ENCODE peak calls at places on chromosomes 13 and 19, in nine cellular contexts. One of them, this sample, is unnamed.

GRCh38 chr19:17309962-17310461 is 649 bp downstream of the DDA1 start:
- DNase-seq in nephron progenitor cell: no peak
- DNase-seq in glutamatergic neuron: no peak
- DNase-seq in Ammon's horn: no peak
- DNase-seq in H9: no peak
- DNase-seq in tibial nerve: no peak
- DNase-seq in M059J: no peak
- DNase-seq in fibroblast of lung: no peak
- DNase-seq in NCI-H345: no peak
- DNase-seq in this sample: no peak

GRCh38 chr13:114339779-114340534 is 25.7 kb downstream of the CHAMP1 start:
- DNase-seq in nephron progenitor cell: no peak
- DNase-seq in glutamatergic neuron: no peak
- DNase-seq in Ammon's horn: peak
- DNase-seq in H9: no peak
- DNase-seq in tibial nerve: no peak
- DNase-seq in M059J: peak
- DNase-seq in fibroblast of lung: peak
- DNase-seq in NCI-H345: peak
- DNase-seq in this sample: no peak

GRCh38 chr13:101149735-101150380 is 266.4 kb downstream of the NALCN start:
- DNase-seq in nephron progenitor cell: peak
- DNase-seq in glutamatergic neuron: peak
- DNase-seq in Ammon's horn: no peak
- DNase-seq in H9: peak
- DNase-seq in tibial nerve: no peak
- DNase-seq in M059J: peak
- DNase-seq in fibroblast of lung: peak
- DNase-seq in NCI-H345: peak
- DNase-seq in this sample: no peak

GRCh38 chr13:111903143-111903542 is 163.8 kb upstream of the SOX1 start:
- DNase-seq in nephron progenitor cell: no peak
- DNase-seq in glutamatergic neuron: no peak
- DNase-seq in Ammon's horn: no peak
- DNase-seq in H9: peak
- DNase-seq in tibial nerve: no peak
- DNase-seq in M059J: peak
- DNase-seq in fibroblast of lung: no peak
- DNase-seq in NCI-H345: no peak
- DNase-seq in this sample: no peak

GRCh38 chr19:14835011-14835410 is at the start of the genes OR7A5 and OR7C1:
- DNase-seq in nephron progenitor cell: no peak
- DNase-seq in glutamatergic neuron: no peak
- DNase-seq in Ammon's horn: peak
- DNase-seq in H9: no peak
- DNase-seq in tibial nerve: no peak
- DNase-seq in M059J: no peak
- DNase-seq in fibroblast of lung: no peak
- DNase-seq in NCI-H345: no peak
- DNase-seq in this sample: peak

GRCh38 chr19:6610934-6611370 is 20.0 kb upstream of the CD70 start:
- DNase-seq in nephron progenitor cell: no peak
- DNase-seq in glutamatergic neuron: no peak
- DNase-seq in Ammon's horn: no peak
- DNase-seq in H9: no peak
- DNase-seq in tibial nerve: no peak
- DNase-seq in M059J: peak
- DNase-seq in fibroblast of lung: peak
- DNase-seq in NCI-H345: no peak
- DNase-seq in this sample: no peak

GRCh38 chr13:24557121-24557520 is 44.5 kb upstream of the PARP4 start:
- DNase-seq in nephron progenitor cell: no peak
- DNase-seq in glutamatergic neuron: no peak
- DNase-seq in Ammon's horn: no peak
- DNase-seq in H9: no peak
- DNase-seq in tibial nerve: no peak
- DNase-seq in M059J: no peak
- DNase-seq in fibroblast of lung: no peak
- DNase-seq in NCI-H345: no peak
- DNase-seq in this sample: no peak

GRCh38 chr13:38879278-38879677 is 111.4 kb downstream of the STOML3 start:
- DNase-seq in nephron progenitor cell: no peak
- DNase-seq in glutamatergic neuron: no peak
- DNase-seq in Ammon's horn: no peak
- DNase-seq in H9: no peak
- DNase-seq in tibial nerve: no peak
- DNase-seq in M059J: no peak
- DNase-seq in fibroblast of lung: peak
- DNase-seq in NCI-H345: no peak
- DNase-seq in this sample: no peak

GRCh38 chr19:16930753-16931152 is 42.0 kb downstream of the F2RL3 start:
- DNase-seq in nephron progenitor cell: no peak
- DNase-seq in glutamatergic neuron: no peak
- DNase-seq in Ammon's horn: no peak
- DNase-seq in H9: no peak
- DNase-seq in tibial nerve: no peak
- DNase-seq in M059J: no peak
- DNase-seq in fibroblast of lung: no peak
- DNase-seq in NCI-H345: no peak
- DNase-seq in this sample: no peak

GRCh38 chr19:30085394-30085793 is 143.4 kb downstream of the URI1 start:
- DNase-seq in nephron progenitor cell: no peak
- DNase-seq in glutamatergic neuron: no peak
- DNase-seq in Ammon's horn: no peak
- DNase-seq in H9: peak
- DNase-seq in tibial nerve: no peak
- DNase-seq in M059J: peak
- DNase-seq in fibroblast of lung: peak
- DNase-seq in NCI-H345: no peak
- DNase-seq in this sample: no peak

GRCh38 chr13:50365683-50366391 is 350.6 kb downstream of the KCNRG start:
- DNase-seq in nephron progenitor cell: no peak
- DNase-seq in glutamatergic neuron: no peak
- DNase-seq in Ammon's horn: no peak
- DNase-seq in H9: no peak
- DNase-seq in tibial nerve: no peak
- DNase-seq in M059J: peak
- DNase-seq in fibroblast of lung: peak
- DNase-seq in NCI-H345: peak
- DNase-seq in this sample: no peak

GRCh38 chr13:94028234-94029145 is 451.0 kb downstream of the DCT start:
- DNase-seq in nephron progenitor cell: no peak
- DNase-seq in glutamatergic neuron: peak
- DNase-seq in Ammon's horn: peak
- DNase-seq in H9: no peak
- DNase-seq in tibial nerve: no peak
- DNase-seq in M059J: no peak
- DNase-seq in fibroblast of lung: no peak
- DNase-seq in NCI-H345: no peak
- DNase-seq in this sample: no peak

GRCh38 chr13:102591988-102592781 is 4.6 kb upstream of the TPP2 start:
- DNase-seq in nephron progenitor cell: peak
- DNase-seq in glutamatergic neuron: peak
- DNase-seq in Ammon's horn: peak
- DNase-seq in H9: peak
- DNase-seq in tibial nerve: peak
- DNase-seq in M059J: peak
- DNase-seq in fibroblast of lung: peak
- DNase-seq in NCI-H345: peak
- DNase-seq in this sample: peak

GRCh38 chr13:21901772-21902708 is 231.2 kb downstream of the FGF9 start:
- DNase-seq in nephron progenitor cell: no peak
- DNase-seq in glutamatergic neuron: no peak
- DNase-seq in Ammon's horn: no peak
- DNase-seq in H9: peak
- DNase-seq in tibial nerve: no peak
- DNase-seq in M059J: no peak
- DNase-seq in fibroblast of lung: no peak
- DNase-seq in NCI-H345: no peak
- DNase-seq in this sample: no peak

GRCh38 chr19:12779162-12779993 is 4.0 kb upstream of the HOOK2 start:
- DNase-seq in nephron progenitor cell: no peak
- DNase-seq in glutamatergic neuron: peak
- DNase-seq in Ammon's horn: no peak
- DNase-seq in H9: no peak
- DNase-seq in tibial nerve: no peak
- DNase-seq in M059J: peak
- DNase-seq in fibroblast of lung: peak
- DNase-seq in NCI-H345: no peak
- DNase-seq in this sample: no peak

GRCh38 chr13:111122056-111122455 is 6.9 kb downstream of the ARHGEF7 start:
- DNase-seq in nephron progenitor cell: peak
- DNase-seq in glutamatergic neuron: peak
- DNase-seq in Ammon's horn: no peak
- DNase-seq in H9: no peak
- DNase-seq in tibial nerve: no peak
- DNase-seq in M059J: peak
- DNase-seq in fibroblast of lung: no peak
- DNase-seq in NCI-H345: no peak
- DNase-seq in this sample: no peak

GRCh38 chr19:58182577-58182988 is 278 bp upstream of the ZNF274 start:
- DNase-seq in nephron progenitor cell: no peak
- DNase-seq in glutamatergic neuron: no peak
- DNase-seq in Ammon's horn: no peak
- DNase-seq in H9: no peak
- DNase-seq in tibial nerve: no peak
- DNase-seq in M059J: no peak
- DNase-seq in fibroblast of lung: no peak
- DNase-seq in NCI-H345: no peak
- DNase-seq in this sample: no peak

GRCh38 chr13:50131998-50132936 is 117.0 kb downstream of the KCNRG start:
- DNase-seq in nephron progenitor cell: peak
- DNase-seq in glutamatergic neuron: no peak
- DNase-seq in Ammon's horn: no peak
- DNase-seq in H9: peak
- DNase-seq in tibial nerve: no peak
- DNase-seq in M059J: no peak
- DNase-seq in fibroblast of lung: no peak
- DNase-seq in NCI-H345: no peak
- DNase-seq in this sample: no peak